ENCODE peak calls at places on chromosomes 13 and 19, in six cellular contexts. One of them, this sample, is unnamed. For H3K36me3, the result is how much of the 10 kb centered on the place peaks cover.

GRCh38 chr13:74134777-74135305 is 637 bp upstream of the KLF12 start:
- DNase-seq in H7: peak
- DNase-seq in IMR-90: no peak
- DNase-seq in brain microvascular endothelial cell: peak
- DNase-seq in fibroblast of lung: no peak
- DNase-seq in HepG2: no peak
- DNase-seq in this sample: peak

GRCh38 chr19:54893406-54893805 is 12.5 kb upstream of the NCR1 start:
- DNase-seq in H7: peak
- DNase-seq in IMR-90: no peak
- DNase-seq in brain microvascular endothelial cell: no peak
- DNase-seq in fibroblast of lung: no peak
- DNase-seq in HepG2: no peak
- DNase-seq in this sample: no peak

GRCh38 chr13:31044658-31045620 is 112.5 kb downstream of the TEX26 start:
- DNase-seq in H7: no peak
- DNase-seq in IMR-90: no peak
- DNase-seq in brain microvascular endothelial cell: no peak
- DNase-seq in fibroblast of lung: no peak
- DNase-seq in HepG2: no peak
- DNase-seq in this sample: no peak

GRCh38 chr19:1282588-1283206 is 3.0 kb upstream of the EFNA2 start:
- DNase-seq in H7: no peak
- DNase-seq in IMR-90: no peak
- DNase-seq in brain microvascular endothelial cell: no peak
- DNase-seq in fibroblast of lung: no peak
- DNase-seq in HepG2: no peak
- DNase-seq in this sample: no peak

GRCh38 chr19:19750842-19751790 is 18.2 kb upstream of the ZNF14 start:
- DNase-seq in H7: peak
- DNase-seq in IMR-90: no peak
- DNase-seq in brain microvascular endothelial cell: no peak
- DNase-seq in fibroblast of lung: no peak
- DNase-seq in HepG2: no peak
- DNase-seq in this sample: no peak

GRCh38 chr19:5369962-5370367 is 29.4 kb upstream of the PTPRS start:
- DNase-seq in H7: peak
- DNase-seq in IMR-90: no peak
- DNase-seq in brain microvascular endothelial cell: peak
- DNase-seq in fibroblast of lung: peak
- DNase-seq in HepG2: peak
- DNase-seq in this sample: peak

GRCh38 chr19:32231020-32231419 is 114.4 kb upstream of the ZNF507 start:
- DNase-seq in H7: no peak
- DNase-seq in IMR-90: no peak
- DNase-seq in brain microvascular endothelial cell: no peak
- DNase-seq in fibroblast of lung: no peak
- DNase-seq in HepG2: no peak
- DNase-seq in this sample: no peak

GRCh38 chr13:28059214-28059613 is 41.2 kb downstream of the FLT3 start:
- DNase-seq in H7: peak
- DNase-seq in IMR-90: peak
- DNase-seq in brain microvascular endothelial cell: peak
- DNase-seq in fibroblast of lung: peak
- DNase-seq in HepG2: peak
- DNase-seq in this sample: peak

GRCh38 chr19:8352134-8352827 is 9.2 kb upstream of the KANK3 start:
- DNase-seq in H7: peak
- DNase-seq in IMR-90: peak
- DNase-seq in brain microvascular endothelial cell: peak
- DNase-seq in fibroblast of lung: no peak
- DNase-seq in HepG2: no peak
- DNase-seq in this sample: no peak

GRCh38 chr13:84574851-84575250 is 692.6 kb upstream of the SLITRK1 start:
- DNase-seq in H7: no peak
- DNase-seq in IMR-90: peak
- DNase-seq in brain microvascular endothelial cell: peak
- DNase-seq in fibroblast of lung: peak
- DNase-seq in HepG2: no peak
- DNase-seq in this sample: peak

GRCh38 chr13:67736646-67737420 is 506.7 kb upstream of the PCDH9 start:
- DNase-seq in H7: peak
- DNase-seq in IMR-90: peak
- DNase-seq in brain microvascular endothelial cell: peak
- DNase-seq in fibroblast of lung: peak
- DNase-seq in HepG2: peak
- DNase-seq in this sample: no peak

GRCh38 chr19:43781630-43782310 is 997 bp upstream of the KCNN4 start:
- DNase-seq in H7: no peak
- DNase-seq in IMR-90: no peak
- DNase-seq in brain microvascular endothelial cell: no peak
- DNase-seq in fibroblast of lung: no peak
- DNase-seq in HepG2: no peak
- DNase-seq in this sample: peak

GRCh38 chr19:44690131-44690440 is 8.9 kb upstream of the CEACAM16 start:
- DNase-seq in H7: no peak
- DNase-seq in IMR-90: no peak
- DNase-seq in brain microvascular endothelial cell: no peak
- DNase-seq in fibroblast of lung: no peak
- DNase-seq in HepG2: peak
- DNase-seq in this sample: no peak

GRCh38 chr13:79468402-79468801 is 12.6 kb upstream of the NDFIP2 start:
- DNase-seq in H7: no peak
- DNase-seq in IMR-90: no peak
- DNase-seq in brain microvascular endothelial cell: no peak
- DNase-seq in fibroblast of lung: no peak
- DNase-seq in HepG2: no peak
- DNase-seq in this sample: no peak

GRCh38 chr13:63731896-63732295 is 2316.2 kb upstream of the PCDH20 start:
- DNase-seq in H7: no peak
- DNase-seq in IMR-90: no peak
- DNase-seq in brain microvascular endothelial cell: no peak
- DNase-seq in fibroblast of lung: no peak
- DNase-seq in HepG2: peak
- DNase-seq in this sample: no peak

GRCh38 chr13:110126391-110126961 is 180.5 kb downstream of the COL4A1 start:
- DNase-seq in H7: peak
- DNase-seq in IMR-90: peak
- DNase-seq in brain microvascular endothelial cell: peak
- DNase-seq in fibroblast of lung: peak
- DNase-seq in HepG2: no peak
- DNase-seq in this sample: peak

GRCh38 chr19:55546822-55547614 is 1.7 kb upstream of the SBK3 start:
- DNase-seq in H7: peak
- DNase-seq in IMR-90: peak
- DNase-seq in brain microvascular endothelial cell: peak
- DNase-seq in fibroblast of lung: peak
- DNase-seq in HepG2: peak
- DNase-seq in this sample: peak

GRCh38 chr19:17076539-17076919 is 952 bp downstream of the MYO9B start:
- DNase-seq in H7: no peak
- DNase-seq in IMR-90: no peak
- DNase-seq in brain microvascular endothelial cell: no peak
- DNase-seq in fibroblast of lung: no peak
- DNase-seq in HepG2: no peak
- DNase-seq in this sample: peak

GRCh38 chr13:95708390-95708774 is 31.4 kb downstream of the DNAJC3 start:
- DNase-seq in H7: no peak
- DNase-seq in IMR-90: no peak
- DNase-seq in brain microvascular endothelial cell: no peak
- DNase-seq in fibroblast of lung: no peak
- DNase-seq in HepG2: no peak
- DNase-seq in this sample: no peak

GRCh38 chr19:35212241-35212640 is 16.3 kb downstream of the FAM187B start:
- DNase-seq in H7: no peak
- DNase-seq in IMR-90: no peak
- DNase-seq in brain microvascular endothelial cell: no peak
- DNase-seq in fibroblast of lung: no peak
- DNase-seq in HepG2: no peak
- DNase-seq in this sample: no peak

GRCh38 chr19:40588926-40589569 is 12.1 kb upstream of the LTBP4 start:
- DNase-seq in H7: no peak
- DNase-seq in IMR-90: no peak
- DNase-seq in brain microvascular endothelial cell: no peak
- DNase-seq in fibroblast of lung: no peak
- DNase-seq in HepG2: no peak
- DNase-seq in this sample: no peak

GRCh38 chr19:8403820-8404109 is 9.3 kb upstream of the MARCHF2 start:
- DNase-seq in H7: peak
- DNase-seq in IMR-90: no peak
- DNase-seq in brain microvascular endothelial cell: no peak
- DNase-seq in fibroblast of lung: no peak
- DNase-seq in HepG2: no peak
- DNase-seq in this sample: no peak

GRCh38 chr19:38711726-38712153 is 32.5 kb downstream of the CAPN12 start:
- DNase-seq in H7: no peak
- DNase-seq in IMR-90: peak
- DNase-seq in brain microvascular endothelial cell: peak
- DNase-seq in fibroblast of lung: peak
- DNase-seq in HepG2: no peak
- DNase-seq in this sample: no peak

DNA sequence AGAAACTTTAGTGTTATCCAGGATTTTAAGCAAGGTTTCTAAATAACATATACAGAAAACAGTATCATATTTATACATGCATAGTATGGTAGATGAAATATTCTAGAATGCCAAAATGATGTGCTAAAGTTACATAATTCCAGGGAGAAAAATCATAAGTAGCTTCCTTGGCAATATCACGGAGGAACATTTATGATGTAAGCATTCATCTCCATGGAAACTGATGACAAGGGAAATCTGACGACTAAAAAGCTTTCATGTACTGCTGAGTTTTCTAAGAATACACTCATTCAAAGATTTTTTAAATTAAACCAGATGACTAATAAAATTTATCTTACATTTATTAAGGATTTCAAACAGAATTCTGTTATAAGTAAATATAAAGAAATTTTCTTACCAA is 4.7 kb downstream of the TEX30 start:
- DNase-seq in H7: no peak
- DNase-seq in IMR-90: no peak
- DNase-seq in brain microvascular endothelial cell: no peak
- DNase-seq in fibroblast of lung: peak
- DNase-seq in HepG2: no peak
- DNase-seq in this sample: no peak
- H3K36me3 ChIP-seq in H7: under half
- H3K36me3 ChIP-seq in IMR-90: under half
- H3K36me3 ChIP-seq in brain microvascular endothelial cell: under half
- H3K36me3 ChIP-seq in fibroblast of lung: under half
- H3K36me3 ChIP-seq in HepG2: under half
- H3K36me3 ChIP-seq in this sample: under half

DNA sequence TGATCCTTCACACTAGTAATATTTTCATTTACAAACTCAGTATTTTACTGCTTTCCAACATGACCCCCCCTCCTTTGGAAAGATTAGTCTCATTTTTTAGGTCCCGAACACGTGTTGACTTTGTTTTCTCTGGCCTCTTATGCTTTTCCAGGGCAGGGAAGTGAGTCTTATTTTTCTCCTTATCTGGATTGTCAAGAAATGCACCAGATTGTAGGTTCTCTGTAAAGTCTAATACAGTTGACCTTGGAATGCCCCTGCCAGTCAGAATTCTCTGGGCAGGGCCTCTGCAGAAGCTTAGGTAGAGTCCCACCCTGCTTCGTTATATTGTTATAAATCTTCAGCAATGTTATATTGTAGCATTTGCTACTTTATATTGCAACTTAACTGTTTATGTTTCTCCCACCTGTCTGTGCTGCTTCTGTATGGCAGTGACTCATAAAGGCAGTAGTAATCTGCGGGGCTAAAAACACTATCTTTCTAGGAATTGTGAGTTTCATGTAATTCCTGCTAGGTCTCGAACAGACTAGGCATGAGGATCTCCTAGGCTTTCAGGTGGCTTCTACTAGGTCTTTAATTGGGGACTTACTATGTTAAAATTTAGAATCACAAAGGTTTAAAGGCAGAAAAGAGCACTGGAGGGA is 2.0 kb downstream of the TDRD3 start:
- DNase-seq in H7: no peak
- DNase-seq in IMR-90: peak
- DNase-seq in brain microvascular endothelial cell: no peak
- DNase-seq in fibroblast of lung: peak
- DNase-seq in HepG2: no peak
- DNase-seq in this sample: peak
- H3K4me3 ChIP-seq in H7: no peak
- H3K4me3 ChIP-seq in IMR-90: no peak
- H3K4me3 ChIP-seq in brain microvascular endothelial cell: no peak
- H3K4me3 ChIP-seq in fibroblast of lung: peak
- H3K4me3 ChIP-seq in HepG2: peak
- H3K4me3 ChIP-seq in this sample: no peak

GRCh38 chr19:11232555-11232954 is 6.9 kb upstream of the ANGPTL8 start:
- DNase-seq in H7: no peak
- DNase-seq in IMR-90: no peak
- DNase-seq in brain microvascular endothelial cell: no peak
- DNase-seq in fibroblast of lung: no peak
- DNase-seq in HepG2: no peak
- DNase-seq in this sample: no peak

GRCh38 chr19:11236324-11237301 is 2.8 kb upstream of the ANGPTL8 start:
- DNase-seq in H7: no peak
- DNase-seq in IMR-90: no peak
- DNase-seq in brain microvascular endothelial cell: no peak
- DNase-seq in fibroblast of lung: no peak
- DNase-seq in HepG2: peak
- DNase-seq in this sample: no peak

GRCh38 chr19:11237321-11237720 is 2.1 kb upstream of the ANGPTL8 start:
- DNase-seq in H7: no peak
- DNase-seq in IMR-90: no peak
- DNase-seq in brain microvascular endothelial cell: no peak
- DNase-seq in fibroblast of lung: no peak
- DNase-seq in HepG2: no peak
- DNase-seq in this sample: no peak

GRCh38 chr19:11233073-11233472 is 6.3 kb upstream of the ANGPTL8 start:
- DNase-seq in H7: no peak
- DNase-seq in IMR-90: no peak
- DNase-seq in brain microvascular endothelial cell: no peak
- DNase-seq in fibroblast of lung: no peak
- DNase-seq in HepG2: no peak
- DNase-seq in this sample: no peak

DNA sequence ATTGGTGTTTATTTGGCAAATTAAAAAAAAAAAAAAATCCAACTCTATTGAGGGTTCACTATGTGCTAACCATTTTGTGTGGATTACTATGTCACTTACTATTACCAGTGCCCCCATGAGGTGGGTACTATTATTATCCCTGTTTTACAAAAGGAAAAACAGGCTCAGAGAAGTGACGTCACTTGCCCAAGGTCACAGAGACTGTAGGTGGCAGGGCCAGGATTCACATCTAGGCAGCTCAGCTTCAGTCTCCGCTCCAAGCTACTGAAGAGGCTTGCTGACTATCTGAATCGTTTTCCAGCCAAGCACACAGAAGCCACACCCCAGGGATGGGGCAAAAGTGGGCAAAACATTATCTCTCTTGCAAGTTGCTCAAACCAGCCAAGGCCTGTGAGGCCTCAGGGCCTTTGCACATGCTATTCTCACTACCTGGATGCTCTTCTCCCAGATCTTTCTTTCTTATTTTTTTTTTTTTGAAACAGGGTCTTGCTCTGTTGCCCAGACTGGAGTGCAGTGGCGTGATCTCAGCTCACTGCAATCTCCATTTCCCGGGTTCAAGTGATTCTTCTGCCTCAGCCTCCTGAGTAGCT is 4.8 kb upstream of the ANGPTL8 start:
- DNase-seq in H7: no peak
- DNase-seq in IMR-90: no peak
- DNase-seq in brain microvascular endothelial cell: no peak
- DNase-seq in fibroblast of lung: no peak
- DNase-seq in HepG2: peak
- DNase-seq in this sample: no peak
- H3K36me3 ChIP-seq in H7: under half
- H3K36me3 ChIP-seq in IMR-90: under half
- H3K36me3 ChIP-seq in brain microvascular endothelial cell: under half
- H3K36me3 ChIP-seq in fibroblast of lung: under half
- H3K36me3 ChIP-seq in HepG2: under half
- H3K36me3 ChIP-seq in this sample: under half

GRCh38 chr19:46848389-46848788 is 2.3 kb downstream of the AP2S1 start:
- DNase-seq in H7: no peak
- DNase-seq in IMR-90: no peak
- DNase-seq in brain microvascular endothelial cell: no peak
- DNase-seq in fibroblast of lung: no peak
- DNase-seq in HepG2: no peak
- DNase-seq in this sample: no peak
- H3K4me3 ChIP-seq in H7: no peak
- H3K4me3 ChIP-seq in IMR-90: no peak
- H3K4me3 ChIP-seq in brain microvascular endothelial cell: no peak
- H3K4me3 ChIP-seq in fibroblast of lung: no peak
- H3K4me3 ChIP-seq in HepG2: no peak
- H3K4me3 ChIP-seq in this sample: no peak

This sample was measured in bronchial epithelial cell.